ENCODE peak calls at places on chromosome 21, in eight cellular contexts. C is body of pancreas, J is stomach, X is esophagus muscularis mucosa, Q is K562, K is ovary, B is A549, W is GM12878. R is an unnamed sample.

GRCh38 chr21:37915941-37916794 is at the start of gene KCNJ6:
- DNase-seq in C (peak), J (peak), X (no peak), Q (peak), K (no peak), B (peak), W (no peak), R (peak)

GRCh38 chr21:45908536-45909237 is 72.9 kb upstream of the COL6A1 start:
- DNase-seq in C (no peak), J (no peak), X (no peak), Q (no peak), K (no peak), B (no peak), W (no peak), R (peak)

GRCh38 chr21:45364464-45365185 is 40.3 kb upstream of the COL18A1 start:
- DNase-seq in C (peak), J (no peak), X (no peak), Q (no peak), K (peak), B (peak), W (no peak), R (peak)

GRCh38 chr21:42187976-42188653 is 30.8 kb upstream of the ABCG1 start:
- DNase-seq in C (peak), J (peak), X (peak), Q (no peak), K (no peak), B (no peak), W (peak), R (peak)

GRCh38 chr21:30340714-30341573 is 3.5 kb upstream of the KRTAP27-1 start:
- DNase-seq in C (peak), J (peak), X (no peak), Q (peak), K (no peak), B (peak), W (no peak), R (no peak)

GRCh38 chr21:45385549-45386050 is 19.4 kb upstream of the COL18A1 start:
- DNase-seq in C (no peak), J (no peak), X (no peak), Q (no peak), K (peak), B (no peak), W (no peak), R (peak)

GRCh38 chr21:45957986-45958610 is 23.5 kb upstream of the COL6A1 start:
- DNase-seq in C (no peak), J (no peak), X (no peak), Q (no peak), K (peak), B (no peak), W (no peak), R (no peak)

GRCh38 chr21:38815060-38815405 is 9.3 kb downstream of the ETS2 start:
- DNase-seq in C (no peak), J (no peak), X (no peak), Q (no peak), K (no peak), B (no peak), W (no peak), R (no peak)

GRCh38 chr21:45992311-45993209 is 11.0 kb downstream of the COL6A1 start:
- DNase-seq in C (peak), J (no peak), X (no peak), Q (no peak), K (peak), B (no peak), W (no peak), R (peak)

GRCh38 chr21:29372063-29372802 is 73.5 kb downstream of the BACH1 start:
- DNase-seq in C (peak), J (peak), X (no peak), Q (peak), K (peak), B (peak), W (peak), R (peak)

GRCh38 chr21:38794978-38795377 is 10.8 kb upstream of the ETS2 start:
- DNase-seq in C (peak), J (no peak), X (no peak), Q (no peak), K (no peak), B (no peak), W (no peak), R (no peak)

GRCh38 chr21:38956006-38956405 is 150.3 kb downstream of the ETS2 start:
- DNase-seq in C (no peak), J (no peak), X (no peak), Q (no peak), K (no peak), B (no peak), W (no peak), R (no peak)

GRCh38 chr21:17352937-17353655 is 159.7 kb upstream of the CXADR start:
- DNase-seq in C (no peak), J (no peak), X (no peak), Q (no peak), K (no peak), B (no peak), W (no peak), R (no peak)

GRCh38 chr21:35198004-35198403 is 148.9 kb upstream of the RUNX1 start:
- DNase-seq in C (no peak), J (no peak), X (no peak), Q (no peak), K (no peak), B (peak), W (no peak), R (no peak)

GRCh38 chr21:46634966-46635323 is 529 bp upstream of the PRMT2 start:
- DNase-seq in C (peak), J (peak), X (peak), Q (no peak), K (peak), B (peak), W (peak), R (peak)

GRCh38 chr21:20661221-20661620 is 337.0 kb upstream of the NCAM2 start:
- DNase-seq in C (no peak), J (no peak), X (no peak), Q (no peak), K (no peak), B (no peak), W (no peak), R (no peak)

GRCh38 chr21:15121097-15121654 is 56.4 kb upstream of the NRIP1 start:
- DNase-seq in C (no peak), J (no peak), X (no peak), Q (no peak), K (no peak), B (no peak), W (no peak), R (no peak)

GRCh38 chr21:18245493-18245967 is 897 bp downstream of the CHODL start:
- DNase-seq in C (no peak), J (no peak), X (no peak), Q (no peak), K (no peak), B (no peak), W (no peak), R (peak)

GRCh38 chr21:46559291-46559983 is 45.4 kb downstream of the S100B start:
- DNase-seq in C (no peak), J (peak), X (peak), Q (no peak), K (peak), B (no peak), W (peak), R (no peak)

GRCh38 chr21:45130324-45130774 is 56.0 kb downstream of the ADARB1 start:
- DNase-seq in C (peak), J (no peak), X (no peak), Q (no peak), K (peak), B (peak), W (no peak), R (no peak)

GRCh38 chr21:41425954-41426655 is at the start of gene MX1:
- DNase-seq in C (peak), J (peak), X (peak), Q (no peak), K (peak), B (peak), W (peak), R (peak)

GRCh38 chr21:14742119-14742518 is 196.0 kb upstream of the SAMSN1 start:
- DNase-seq in C (no peak), J (no peak), X (no peak), Q (no peak), K (no peak), B (no peak), W (no peak), R (no peak)

GRCh38 chr21:31045841-31046240 is 7.6 kb upstream of the KRTAP19-8 start:
- DNase-seq in C (no peak), J (no peak), X (no peak), Q (no peak), K (no peak), B (no peak), W (no peak), R (no peak)

GRCh38 chr21:41991659-41992058 is 18.5 kb downstream of the ZBTB21 start:
- DNase-seq in C (no peak), J (no peak), X (peak), Q (no peak), K (no peak), B (no peak), W (no peak), R (no peak)

GRCh38 chr21:46210378-46211136 is 18.0 kb downstream of the LSS start:
- DNase-seq in C (no peak), J (no peak), X (no peak), Q (no peak), K (peak), B (no peak), W (no peak), R (no peak)

GRCh38 chr21:45886610-45887026 is 95.0 kb upstream of the COL6A1 start:
- DNase-seq in C (no peak), J (no peak), X (no peak), Q (no peak), K (peak), B (no peak), W (no peak), R (no peak)

GRCh38 chr21:14541840-14542495 is 4.1 kb downstream of the SAMSN1 start:
- DNase-seq in C (no peak), J (no peak), X (no peak), Q (no peak), K (no peak), B (no peak), W (no peak), R (no peak)

GRCh38 chr21:42039470-42039901 is 29.3 kb upstream of the ZBTB21 start:
- DNase-seq in C (peak), J (no peak), X (no peak), Q (no peak), K (no peak), B (no peak), W (no peak), R (no peak)

GRCh38 chr21:37855568-37856391 is 60.5 kb downstream of the KCNJ6 start:
- DNase-seq in C (no peak), J (no peak), X (no peak), Q (no peak), K (no peak), B (no peak), W (no peak), R (no peak)

GRCh38 chr21:38380391-38381137 is 117.7 kb downstream of the ERG start:
- DNase-seq in C (no peak), J (no peak), X (no peak), Q (no peak), K (no peak), B (peak), W (no peak), R (no peak)

GRCh38 chr21:35010450-35010849 is 38.7 kb downstream of the RUNX1 start:
- DNase-seq in C (no peak), J (no peak), X (no peak), Q (no peak), K (no peak), B (no peak), W (no peak), R (no peak)

GRCh38 chr21:45136500-45136899 is 62.1 kb downstream of the ADARB1 start:
- DNase-seq in C (no peak), J (no peak), X (no peak), Q (peak), K (no peak), B (no peak), W (no peak), R (no peak)

GRCh38 chr21:32184485-32184884 is 94.4 kb downstream of the MIS18A start:
- DNase-seq in C (no peak), J (no peak), X (no peak), Q (no peak), K (no peak), B (no peak), W (no peak), R (no peak)

GRCh38 chr21:35252831-35253230 is 203.7 kb upstream of the RUNX1 start:
- DNase-seq in C (no peak), J (no peak), X (no peak), Q (no peak), K (no peak), B (no peak), W (no peak), R (no peak)

GRCh38 chr21:42336065-42336464 is 14.7 kb downstream of the TFF2 start:
- DNase-seq in C (no peak), J (no peak), X (no peak), Q (no peak), K (no peak), B (no peak), W (no peak), R (no peak)

GRCh38 chr21:35086357-35086756 is 37.3 kb upstream of the RUNX1 start:
- DNase-seq in C (no peak), J (no peak), X (no peak), Q (no peak), K (no peak), B (no peak), W (no peak), R (no peak)

GRCh38 chr21:25790122-25790951 is 55.6 kb downstream of the GABPA start:
- DNase-seq in C (no peak), J (no peak), X (no peak), Q (no peak), K (no peak), B (peak), W (no peak), R (no peak)
- TF ChIP-seq CTCF in C (peak), J (no peak), X (peak), Q (peak), K (no peak), B (peak), W (peak), R (peak)

DNA sequence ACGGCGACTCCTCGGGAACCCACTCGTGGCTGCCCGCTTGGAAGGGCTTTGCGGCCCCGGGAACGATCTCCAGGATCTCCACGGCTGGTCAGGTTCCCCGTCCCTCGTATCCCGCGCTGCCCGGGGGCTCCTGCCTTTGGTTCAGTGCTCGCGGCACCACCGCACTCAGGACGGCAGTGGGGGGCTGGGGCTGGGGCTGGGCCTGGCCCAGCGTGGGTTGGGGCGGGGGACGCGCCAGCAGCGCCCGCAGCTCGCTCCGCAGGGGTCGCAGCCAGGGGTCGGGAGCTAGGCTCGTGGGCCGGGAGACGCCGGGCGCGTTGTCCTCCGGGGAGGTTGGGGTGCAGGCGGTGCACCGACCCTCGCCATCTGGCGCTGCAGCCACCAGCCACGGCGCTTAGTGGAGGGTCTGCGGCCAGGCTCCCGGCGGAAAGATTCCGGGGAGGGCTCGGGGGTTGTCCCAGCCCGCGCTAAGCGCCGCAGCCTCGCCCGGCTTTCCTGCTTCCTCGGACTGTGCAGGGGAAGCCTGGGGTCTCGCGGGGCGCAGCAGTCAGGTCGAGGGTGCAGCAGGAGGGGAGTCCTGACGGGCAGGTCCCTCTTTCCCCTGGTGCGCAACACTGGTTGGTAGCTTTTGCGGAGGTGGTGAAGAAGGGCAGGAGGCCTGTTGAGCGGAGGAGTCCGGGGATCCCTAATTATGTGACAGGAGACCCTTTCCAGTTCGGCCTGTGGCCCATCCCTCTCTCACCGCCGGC is 9.0 kb downstream of the SIM2 start:
- DNase-seq in C (no peak), J (no peak), X (no peak), Q (no peak), K (no peak), B (no peak), W (no peak), R (no peak)
- H3K27ac ChIP-seq in C (no peak), J (peak), X (no peak), Q (no peak), K (no peak), B (no peak), W (no peak), R (no peak)

GRCh38 chr21:43645414-43645891 is 13.8 kb downstream of the HSF2BP start:
- DNase-seq in C (peak), J (peak), X (no peak), Q (no peak), K (no peak), B (peak), W (no peak), R (peak)
- TF ChIP-seq POLR2A in C (no peak), J (no peak), X (no peak), Q (no peak), K (peak), B (no peak), W (no peak), R (no peak)

DNA sequence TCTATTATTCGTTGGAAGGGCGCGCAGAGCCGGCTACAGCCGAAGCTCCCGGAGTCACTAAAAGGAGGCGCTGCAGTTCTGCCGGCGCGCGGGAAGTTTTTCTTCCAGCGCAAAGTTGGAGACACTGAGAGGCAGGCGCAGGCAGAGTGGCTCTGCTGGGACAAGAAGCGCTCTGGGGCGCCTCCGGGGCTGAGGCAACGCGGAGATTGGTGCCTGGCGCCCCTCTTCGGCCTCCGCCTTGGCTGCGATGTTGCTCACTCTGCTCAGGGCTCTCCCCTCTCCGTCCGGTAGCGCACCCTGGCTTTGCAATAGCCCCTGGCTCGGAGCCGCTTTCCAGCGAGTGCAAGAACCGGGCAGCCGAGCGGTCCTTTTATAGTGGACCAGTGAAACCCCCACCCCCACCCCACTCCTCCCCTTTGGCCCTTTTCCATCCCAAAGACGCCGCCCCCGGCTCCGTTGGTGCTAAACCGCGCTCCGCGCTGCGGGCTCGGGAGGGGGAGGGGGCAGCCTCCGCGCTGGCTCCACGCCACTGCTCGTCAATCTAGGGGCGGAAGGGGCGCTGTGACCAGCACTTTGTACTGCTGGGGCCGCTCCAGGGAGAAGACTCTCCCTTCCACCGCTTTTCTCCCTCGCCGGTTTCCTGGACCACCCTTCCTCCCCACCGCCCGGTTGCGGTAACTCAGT is at the start of gene ADAMTS1:
- DNase-seq in C (peak), J (peak), X (peak), Q (no peak), K (peak), B (no peak), W (no peak), R (peak)
- TF ChIP-seq CTCF in C (no peak), J (no peak), X (peak), Q (no peak), K (no peak), B (no peak), W (no peak), R (no peak)

GRCh38 chr21:33648555-33648954 is 6.3 kb downstream of the ITSN1 start:
- DNase-seq in C (no peak), J (no peak), X (no peak), Q (no peak), K (no peak), B (no peak), W (no peak), R (no peak)

GRCh38 chr21:33651965-33652680 is 9.8 kb downstream of the ITSN1 start:
- DNase-seq in C (no peak), J (no peak), X (no peak), Q (no peak), K (no peak), B (no peak), W (no peak), R (no peak)

GRCh38 chr21:33654412-33654811 is 12.1 kb downstream of the ITSN1 start:
- DNase-seq in C (no peak), J (no peak), X (no peak), Q (no peak), K (no peak), B (no peak), W (no peak), R (no peak)

GRCh38 chr21:33650230-33650629 is 7.9 kb downstream of the ITSN1 start:
- DNase-seq in C (no peak), J (no peak), X (no peak), Q (no peak), K (no peak), B (no peak), W (no peak), R (no peak)

GRCh38 chr21:33650929-33651505 is 8.7 kb downstream of the ITSN1 start:
- DNase-seq in C (no peak), J (no peak), X (no peak), Q (no peak), K (no peak), B (no peak), W (no peak), R (no peak)
- H3K27ac ChIP-seq in C (no peak), J (no peak), X (no peak), Q (no peak), K (no peak), B (no peak), W (no peak), R (no peak)

DNA sequence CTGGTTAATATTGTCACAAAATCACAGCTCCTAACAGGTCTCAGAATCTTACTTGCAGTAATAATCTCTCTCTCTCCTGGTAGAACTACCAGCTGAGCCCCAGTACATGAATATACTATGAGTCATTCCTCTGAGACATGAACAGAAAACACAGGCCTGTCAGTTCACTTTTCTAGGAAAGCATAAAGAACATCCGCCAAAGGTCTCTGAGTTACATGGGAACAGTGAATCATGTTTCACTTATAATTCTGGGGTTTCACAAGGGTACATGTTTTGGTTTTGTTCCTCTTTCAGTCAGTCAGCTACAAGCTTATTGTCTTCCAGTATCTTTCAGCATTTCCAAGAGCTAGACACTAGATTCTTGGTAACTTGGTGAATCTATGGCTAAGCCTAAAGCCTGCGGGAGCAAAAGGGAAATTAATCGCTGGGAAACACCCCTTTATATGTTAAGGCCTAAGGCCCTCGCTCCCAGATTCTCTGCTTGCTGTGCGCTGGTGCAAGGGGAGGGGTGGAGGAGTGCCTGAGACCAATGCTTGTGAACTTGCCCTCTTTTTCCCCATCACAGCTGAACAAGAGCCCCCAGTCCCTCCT is 31.7 kb downstream of the IFNGR2 start:
- DNase-seq in C (peak), J (no peak), X (no peak), Q (no peak), K (no peak), B (peak), W (peak), R (no peak)
- TF ChIP-seq POLR2A in C (peak), J (no peak), X (no peak), Q (no peak), K (no peak), B (no peak), W (no peak), R (no peak)

GRCh38 chr21:43345746-43346409 is 81.1 kb downstream of the SIK1 start:
- DNase-seq in C (no peak), J (no peak), X (no peak), Q (peak), K (no peak), B (no peak), W (no peak), R (no peak)
- TF ChIP-seq CTCF in C (no peak), J (no peak), X (no peak), Q (no peak), K (no peak), B (no peak), W (no peak), R (no peak)

GRCh38 chr21:43900690-43901089 is 35.7 kb downstream of the AGPAT3 start:
- DNase-seq in C (no peak), J (no peak), X (no peak), Q (no peak), K (peak), B (no peak), W (no peak), R (no peak)
- H3K27ac ChIP-seq in C (no peak), J (no peak), X (no peak), Q (no peak), K (no peak), B (no peak), W (no peak), R (no peak)